ENCODE peak calls at places on chromosomes 2 and 18, in ten cellular contexts. B is T-helper 22 cell; K is globus pallidus; D is NCI-H460; Z is activated CD4-positive, alpha-beta T cell treated with anti-CD3 and anti-CD28 coated beads for 24 hours; P is stimulated activated CD4-positive, alpha-beta T cell treated with anti-CD3 and anti-CD28 coated beads, Interleukin-15, amount 100 ng/mL, for 1 hour; Q is NCI-H1436; W is HCT116; C is NCI-H446; G is activated naive CD4-positive, alpha-beta T cell treated with Interleukin-2 at 50 U/mL for 16 hours. F is an unnamed sample.

GRCh38 chr2:6412533-6413085 is 453.1 kb downstream of the CMPK2 start:
- DNase-seq in B (no peak), K (no peak), D (no peak), Z (no peak), P (no peak), Q (no peak), W (no peak), C (no peak), G (no peak), F (no peak)

GRCh38 chr2:241391892-241392665 is 36.0 kb downstream of the FARP2 start:
- DNase-seq in B (no peak), K (peak), D (peak), Z (no peak), P (no peak), Q (no peak), W (peak), C (peak), G (no peak), F (peak)

GRCh38 chr2:219552382-219553167 is 8.7 kb downstream of the TMEM198 start:
- DNase-seq in B (peak), K (peak), D (peak), Z (peak), P (peak), Q (peak), W (peak), C (peak), G (peak), F (peak)

GRCh38 chr18:24656571-24656971 is 196.1 kb downstream of the HRH4 start:
- DNase-seq in B (no peak), K (no peak), D (no peak), Z (no peak), P (no peak), Q (peak), W (no peak), C (no peak), G (no peak), F (peak)

GRCh38 chr2:223536546-223536945 is 65.6 kb downstream of the SCG2 start:
- DNase-seq in B (no peak), K (no peak), D (no peak), Z (no peak), P (no peak), Q (no peak), W (no peak), C (no peak), G (no peak), F (peak)

GRCh38 chr2:112626604-112627059 is 19.1 kb upstream of the SLC20A1 start:
- DNase-seq in B (peak), K (peak), D (peak), Z (peak), P (peak), Q (peak), W (no peak), C (peak), G (peak), F (peak)

GRCh38 chr18:58998421-58999203 is 133.9 kb downstream of the ZNF532 start:
- DNase-seq in B (no peak), K (no peak), D (no peak), Z (no peak), P (no peak), Q (no peak), W (no peak), C (peak), G (no peak), F (peak)

GRCh38 chr2:56130463-56131070 is 53.2 kb upstream of the CCDC85A start:
- DNase-seq in B (no peak), K (peak), D (peak), Z (no peak), P (no peak), Q (peak), W (peak), C (peak), G (no peak), F (peak)

GRCh38 chr18:24187689-24188088 is 48.8 kb downstream of the CABYR start:
- DNase-seq in B (no peak), K (peak), D (no peak), Z (no peak), P (no peak), Q (no peak), W (no peak), C (no peak), G (no peak), F (no peak)

GRCh38 chr2:69689969-69690368 is 46.4 kb upstream of the AAK1 start:
- DNase-seq in B (no peak), K (no peak), D (no peak), Z (no peak), P (no peak), Q (no peak), W (no peak), C (no peak), G (no peak), F (no peak)

GRCh38 chr2:219947575-219947974 is 320.1 kb downstream of the SLC4A3 start:
- DNase-seq in B (no peak), K (no peak), D (no peak), Z (no peak), P (no peak), Q (no peak), W (no peak), C (no peak), G (no peak), F (peak)

GRCh38 chr2:144834954-144835633 is 315.2 kb upstream of the ZEB2 start:
- DNase-seq in B (no peak), K (no peak), D (no peak), Z (no peak), P (no peak), Q (no peak), W (no peak), C (peak), G (no peak), F (peak)

GRCh38 chr2:146818122-146818521 is 1026.7 kb upstream of the ACVR2A start:
- DNase-seq in B (no peak), K (no peak), D (no peak), Z (no peak), P (no peak), Q (no peak), W (no peak), C (no peak), G (no peak), F (peak)

GRCh38 chr2:183995632-183996031 is 602.7 kb upstream of the ZNF804A start:
- DNase-seq in B (no peak), K (peak), D (no peak), Z (no peak), P (no peak), Q (no peak), W (no peak), C (peak), G (no peak), F (peak)

GRCh38 chr18:23704806-23705205 is 15.6 kb downstream of the LAMA3 start:
- DNase-seq in B (no peak), K (no peak), D (no peak), Z (no peak), P (no peak), Q (no peak), W (no peak), C (no peak), G (no peak), F (no peak)

GRCh38 chr18:60176271-60176670 is 196.3 kb downstream of the MC4R start:
- DNase-seq in B (no peak), K (no peak), D (no peak), Z (no peak), P (no peak), Q (no peak), W (no peak), C (no peak), G (no peak), F (no peak)

GRCh38 chr2:179953359-179953758 is 53.7 kb downstream of the CWC22 start:
- DNase-seq in B (no peak), K (no peak), D (no peak), Z (no peak), P (no peak), Q (no peak), W (no peak), C (no peak), G (no peak), F (no peak)

GRCh38 chr2:203918264-203918663 is 18.3 kb upstream of the ICOS start:
- DNase-seq in B (no peak), K (no peak), D (no peak), Z (no peak), P (no peak), Q (no peak), W (no peak), C (no peak), G (no peak), F (no peak)

GRCh38 chr2:70340921-70341765 is 39.3 kb upstream of the FAM136A start:
- DNase-seq in B (no peak), K (peak), D (peak), Z (peak), P (no peak), Q (peak), W (peak), C (peak), G (peak), F (peak)

GRCh38 chr2:23413641-23414040 is 28.7 kb downstream of the KLHL29 start:
- DNase-seq in B (no peak), K (no peak), D (no peak), Z (no peak), P (no peak), Q (no peak), W (no peak), C (no peak), G (no peak), F (no peak)

GRCh38 chr2:171160630-171161424 is at the start of gene TLK1:
- DNase-seq in B (peak), K (peak), D (peak), Z (peak), P (peak), Q (peak), W (peak), C (peak), G (peak), F (peak)

GRCh38 chr2:162070228-162070918 is 3.6 kb downstream of the DPP4 start:
- DNase-seq in B (no peak), K (no peak), D (no peak), Z (no peak), P (no peak), Q (no peak), W (no peak), C (no peak), G (no peak), F (no peak)

GRCh38 chr2:230144348-230144747 is 75.4 kb downstream of the SP110 start:
- DNase-seq in B (no peak), K (no peak), D (no peak), Z (no peak), P (no peak), Q (no peak), W (no peak), C (no peak), G (no peak), F (no peak)

GRCh38 chr18:74489631-74490030 is 6.5 kb upstream of the CNDP2 start:
- DNase-seq in B (no peak), K (no peak), D (no peak), Z (no peak), P (no peak), Q (no peak), W (no peak), C (no peak), G (no peak), F (no peak)

GRCh38 chr2:71925268-71926097 is 222.2 kb downstream of the CYP26B1 start:
- DNase-seq in B (no peak), K (no peak), D (no peak), Z (no peak), P (no peak), Q (no peak), W (no peak), C (no peak), G (no peak), F (no peak)

GRCh38 chr18:79765491-79766245 is 32.1 kb upstream of the KCNG2 start:
- DNase-seq in B (no peak), K (no peak), D (no peak), Z (no peak), P (no peak), Q (no peak), W (no peak), C (no peak), G (no peak), F (no peak)

GRCh38 chr18:48926420-48926857 is 24.3 kb downstream of the SMAD7 start:
- DNase-seq in B (no peak), K (no peak), D (no peak), Z (no peak), P (no peak), Q (no peak), W (no peak), C (no peak), G (no peak), F (no peak)

GRCh38 chr2:216695401-216695821 is at the start of gene IGFBP5:
- DNase-seq in B (no peak), K (peak), D (no peak), Z (no peak), P (no peak), Q (peak), W (no peak), C (peak), G (no peak), F (peak)

GRCh38 chr2:158573739-158574138 is 117.0 kb downstream of the PKP4 start:
- DNase-seq in B (no peak), K (no peak), D (no peak), Z (no peak), P (no peak), Q (no peak), W (no peak), C (no peak), G (no peak), F (peak)

GRCh38 chr2:86249176-86249842 is 50.1 kb downstream of the MRPL35 start:
- DNase-seq in B (no peak), K (no peak), D (no peak), Z (no peak), P (no peak), Q (no peak), W (peak), C (peak), G (no peak), F (peak)

GRCh38 chr2:26913599-26914285 is 56.7 kb upstream of the MAPRE3 start:
- DNase-seq in B (no peak), K (no peak), D (no peak), Z (no peak), P (no peak), Q (no peak), W (no peak), C (no peak), G (no peak), F (no peak)

GRCh38 chr2:105114551-105114950 is 76.7 kb downstream of the MRPS9 start:
- DNase-seq in B (no peak), K (peak), D (peak), Z (no peak), P (no peak), Q (peak), W (peak), C (peak), G (no peak), F (peak)

GRCh38 chr2:108975613-108976435 is 13.2 kb downstream of the EDAR start:
- DNase-seq in B (no peak), K (no peak), D (no peak), Z (no peak), P (no peak), Q (no peak), W (no peak), C (no peak), G (no peak), F (no peak)

GRCh38 chr2:119265693-119266066 is 42.0 kb downstream of the STEAP3 start:
- DNase-seq in B (no peak), K (no peak), D (no peak), Z (no peak), P (no peak), Q (no peak), W (no peak), C (no peak), G (no peak), F (no peak)

GRCh38 chr2:18630541-18630940 is 41.2 kb upstream of the NT5C1B start:
- DNase-seq in B (no peak), K (no peak), D (no peak), Z (no peak), P (no peak), Q (no peak), W (no peak), C (no peak), G (no peak), F (peak)

GRCh38 chr18:67935638-67936037 is 419.1 kb upstream of the DSEL start:
- DNase-seq in B (no peak), K (no peak), D (no peak), Z (no peak), P (no peak), Q (no peak), W (no peak), C (no peak), G (no peak), F (no peak)

GRCh38 chr2:217150236-217150635 is 290.4 kb upstream of the TNP1 start:
- DNase-seq in B (no peak), K (no peak), D (no peak), Z (no peak), P (no peak), Q (no peak), W (no peak), C (no peak), G (no peak), F (no peak)

F was measured in PC-3.